ENCODE peak calls at places on chromosomes 3 and 15, in seven cellular contexts. H is DND-41, I is tibial artery, P is neural progenitor cell, S is right atrium auricular region, C is MM.1S, J is spleen. K is an unnamed sample. For H3K36me3, the result is how much of the 10 kb centered on the place peaks cover.

GRCh38 chr3:158768361-158768787 is 33.5 kb upstream of the MFSD1 start:
- DNase-seq in H (no peak), I (peak), P (peak), S (peak), C (no peak), J (no peak), K (no peak)

GRCh38 chr3:9933561-9934234 is at the start of gene CRELD1:
- DNase-seq in H (peak), I (peak), P (peak), S (peak), C (peak), J (peak), K (peak)

GRCh38 chr3:123028233-123028828 is 768 bp upstream of the SEMA5B start:
- DNase-seq in H (peak), I (peak), P (peak), S (no peak), C (peak), J (no peak), K (peak)

GRCh38 chr3:70824785-70825184 is 512.3 kb upstream of the MDFIC2 start:
- DNase-seq in H (no peak), I (no peak), P (no peak), S (no peak), C (no peak), J (no peak), K (no peak)

GRCh38 chr15:83747050-83747717 is 93.3 kb downstream of the ADAMTSL3 start:
- DNase-seq in H (no peak), I (peak), P (peak), S (peak), C (peak), J (no peak), K (no peak)

GRCh38 chr15:70066422-70066821 is 31.3 kb downstream of the TLE3 start:
- DNase-seq in H (no peak), I (no peak), P (no peak), S (no peak), C (no peak), J (no peak), K (no peak)

GRCh38 chr3:95911767-95912166 is 902.6 kb upstream of the EPHA6 start:
- DNase-seq in H (no peak), I (no peak), P (no peak), S (no peak), C (no peak), J (no peak), K (no peak)

GRCh38 chr3:127798716-127799115 is 23.6 kb downstream of the MGLL start:
- DNase-seq in H (no peak), I (no peak), P (no peak), S (no peak), C (no peak), J (peak), K (no peak)

GRCh38 chr15:78642341-78642740 is 1.3 kb upstream of the CHRNB4 start:
- DNase-seq in H (no peak), I (no peak), P (no peak), S (no peak), C (no peak), J (no peak), K (no peak)

GRCh38 chr3:134974621-134975020 is 179.6 kb downstream of the EPHB1 start:
- DNase-seq in H (no peak), I (no peak), P (no peak), S (no peak), C (no peak), J (no peak), K (no peak)

GRCh38 chr3:57696861-57697321 is 4.0 kb upstream of the DENND6A start:
- DNase-seq in H (no peak), I (no peak), P (no peak), S (no peak), C (no peak), J (no peak), K (no peak)

GRCh38 chr15:52140646-52141045 is 28.1 kb upstream of the BCL2L10 start:
- DNase-seq in H (no peak), I (no peak), P (no peak), S (no peak), C (no peak), J (no peak), K (no peak)

GRCh38 chr3:127542441-127542952 is 48.0 kb downstream of the TPRA1 start:
- DNase-seq in H (no peak), I (no peak), P (no peak), S (no peak), C (no peak), J (no peak), K (no peak)

GRCh38 chr3:52401551-52401950 is 43.4 kb downstream of the SEMA3G start:
- DNase-seq in H (no peak), I (no peak), P (no peak), S (no peak), C (no peak), J (peak), K (no peak)

GRCh38 chr3:15754047-15754446 is 43.7 kb downstream of the ANKRD28 start:
- DNase-seq in H (no peak), I (no peak), P (no peak), S (no peak), C (no peak), J (no peak), K (no peak)

GRCh38 chr15:74208901-74209559 is 6.4 kb upstream of the STRA6 start:
- DNase-seq in H (peak), I (no peak), P (peak), S (no peak), C (no peak), J (no peak), K (no peak)

GRCh38 chr15:82536409-82537350 is 3.6 kb downstream of the RPS17 start:
- DNase-seq in H (no peak), I (no peak), P (no peak), S (no peak), C (no peak), J (no peak), K (no peak)

GRCh38 chr3:31974454-31974853 is 6.6 kb downstream of the OSBPL10 start:
- DNase-seq in H (no peak), I (no peak), P (no peak), S (no peak), C (no peak), J (no peak), K (no peak)

GRCh38 chr3:190516416-190516815 is 2.5 kb downstream of the IL1RAP start:
- DNase-seq in H (no peak), I (no peak), P (no peak), S (no peak), C (no peak), J (no peak), K (no peak)

GRCh38 chr3:105364113-105364512 is 2.6 kb upstream of the ALCAM start:
- DNase-seq in H (no peak), I (no peak), P (no peak), S (no peak), C (no peak), J (no peak), K (no peak)

GRCh38 chr15:44595246-44595645 is 58.3 kb downstream of the EIF3J start:
- DNase-seq in H (no peak), I (no peak), P (no peak), S (no peak), C (no peak), J (no peak), K (no peak)
- H3K36me3 ChIP-seq in H (half or more), I (half or more), P (under half), S (half or more), C (under half), J (half or more), K (half or more)

GRCh38 chr3:48558446-48559134 is 2.0 kb upstream of the PFKFB4 start:
- DNase-seq in H (no peak), I (peak), P (no peak), S (peak), C (no peak), J (peak), K (no peak)

GRCh38 chr3:48555231-48555948 is 1.2 kb downstream of the PFKFB4 start:
- DNase-seq in H (no peak), I (no peak), P (no peak), S (no peak), C (no peak), J (peak), K (no peak)

GRCh38 chr3:48555949-48556795 is 431 bp downstream of the PFKFB4 start:
- DNase-seq in H (no peak), I (peak), P (no peak), S (no peak), C (no peak), J (no peak), K (no peak)

GRCh38 chr3:48553886-48554845 is 2.4 kb downstream of the PFKFB4 start:
- DNase-seq in H (no peak), I (no peak), P (no peak), S (no peak), C (no peak), J (peak), K (no peak)

DNA sequence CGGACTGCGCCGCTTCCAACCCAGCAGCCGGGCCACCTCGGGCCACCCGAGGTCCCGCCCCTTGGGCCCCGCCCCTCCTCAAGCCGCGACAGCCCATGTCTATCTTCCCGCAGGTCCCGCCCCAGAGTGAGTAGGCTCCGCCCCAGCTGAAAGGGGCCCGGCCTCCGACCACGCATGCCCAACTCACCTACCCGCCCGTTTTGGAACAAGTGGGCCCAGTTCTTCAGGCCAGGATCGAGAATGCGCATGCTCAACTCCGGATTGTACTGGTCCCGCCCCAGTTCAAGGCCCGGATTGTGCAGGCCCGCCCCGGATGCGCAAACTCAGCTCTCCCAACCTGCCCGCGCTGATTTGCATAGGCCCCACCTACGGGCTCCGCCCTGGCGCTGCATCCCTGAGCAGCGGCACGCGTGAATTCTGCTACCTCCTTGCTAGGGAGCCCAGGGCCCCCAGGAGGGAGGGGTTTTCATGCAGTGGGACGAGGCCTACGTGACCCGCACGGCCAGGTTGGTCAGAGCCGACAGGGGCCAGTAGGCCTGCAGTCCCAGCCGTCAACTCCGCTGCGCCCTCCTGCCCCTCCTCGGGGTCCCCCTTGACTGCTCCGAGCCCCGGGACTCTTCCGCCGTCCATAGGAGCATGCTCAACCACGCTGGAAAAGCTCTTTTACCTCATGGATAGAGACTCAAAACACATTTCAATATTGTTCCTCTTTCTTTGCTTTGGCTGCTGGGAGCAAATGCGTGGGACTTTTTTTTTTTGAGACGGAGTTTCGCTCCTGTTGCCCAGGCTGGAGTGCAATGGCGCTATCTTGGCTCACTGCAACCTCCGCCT is at the start of gene PFKFB4:
- DNase-seq in H (peak), I (peak), P (peak), S (peak), C (peak), J (peak), K (peak)
- H3K27ac ChIP-seq in H (peak), I (peak), P (peak), S (peak), C (peak), J (peak), K (peak)

GRCh38 chr3:138284079-138284478 is 45.6 kb downstream of the NME9 start:
- DNase-seq in H (no peak), I (no peak), P (no peak), S (no peak), C (no peak), J (no peak), K (no peak)

GRCh38 chr3:138289701-138290100 is 40.0 kb downstream of the NME9 start:
- DNase-seq in H (no peak), I (no peak), P (no peak), S (no peak), C (no peak), J (no peak), K (no peak)

GRCh38 chr3:138284957-138285477 is 44.6 kb downstream of the NME9 start:
- DNase-seq in H (no peak), I (no peak), P (no peak), S (no peak), C (no peak), J (no peak), K (no peak)

DNA sequence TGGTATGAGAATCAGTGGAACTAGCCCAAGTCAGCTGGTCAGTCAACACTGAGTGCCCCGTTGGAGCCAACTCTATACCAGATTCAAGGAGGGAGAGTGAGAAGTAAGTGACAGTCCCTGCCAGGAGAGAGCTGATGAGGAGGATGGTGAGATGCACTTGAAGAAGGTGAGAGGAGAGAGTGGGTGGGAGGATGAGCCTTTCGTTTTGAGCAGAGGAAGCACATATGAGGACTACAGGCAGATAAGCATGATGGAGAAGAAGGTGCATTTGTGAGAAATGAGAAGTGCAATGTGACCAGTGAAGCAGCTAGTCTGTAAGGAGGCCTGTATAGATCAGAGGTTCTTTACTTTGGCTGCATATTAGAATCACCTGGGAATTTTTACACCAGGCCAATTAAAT is 40.4 kb downstream of the NME9 start:
- DNase-seq in H (no peak), I (no peak), P (no peak), S (no peak), C (no peak), J (no peak), K (no peak)
- H3K36me3 ChIP-seq in H (half or more), I (half or more), P (under half), S (half or more), C (under half), J (half or more), K (under half)

GRCh38 chr15:67838789-67839332 is 984 bp downstream of the RNU6-1 start:
- DNase-seq in H (no peak), I (peak), P (peak), S (peak), C (no peak), J (peak), K (no peak)
- H3K27ac ChIP-seq in H (peak), I (peak), P (no peak), S (peak), C (peak), J (peak), K (peak)

GRCh38 chr15:50929062-50929461 is 20.6 kb downstream of the AP4E1 start:
- DNase-seq in H (no peak), I (no peak), P (no peak), S (no peak), C (no peak), J (no peak), K (no peak)
- H3K36me3 ChIP-seq in H (under half), I (half or more), P (under half), S (half or more), C (under half), J (under half), K (half or more)

GRCh38 chr3:44555753-44556152 is 760 bp downstream of the ZKSCAN7 start:
- DNase-seq in H (peak), I (no peak), P (no peak), S (no peak), C (no peak), J (no peak), K (no peak)

GRCh38 chr3:44554626-44555592 is at the start of gene ZKSCAN7:
- DNase-seq in H (peak), I (peak), P (peak), S (peak), C (no peak), J (peak), K (peak)

GRCh38 chr3:44562147-44562546 is 7.2 kb downstream of the ZKSCAN7 start:
- DNase-seq in H (no peak), I (no peak), P (no peak), S (no peak), C (no peak), J (no peak), K (no peak)

GRCh38 chr3:44561076-44561475 is 6.1 kb downstream of the ZKSCAN7 start:
- DNase-seq in H (no peak), I (no peak), P (no peak), S (no peak), C (no peak), J (no peak), K (no peak)

DNA sequence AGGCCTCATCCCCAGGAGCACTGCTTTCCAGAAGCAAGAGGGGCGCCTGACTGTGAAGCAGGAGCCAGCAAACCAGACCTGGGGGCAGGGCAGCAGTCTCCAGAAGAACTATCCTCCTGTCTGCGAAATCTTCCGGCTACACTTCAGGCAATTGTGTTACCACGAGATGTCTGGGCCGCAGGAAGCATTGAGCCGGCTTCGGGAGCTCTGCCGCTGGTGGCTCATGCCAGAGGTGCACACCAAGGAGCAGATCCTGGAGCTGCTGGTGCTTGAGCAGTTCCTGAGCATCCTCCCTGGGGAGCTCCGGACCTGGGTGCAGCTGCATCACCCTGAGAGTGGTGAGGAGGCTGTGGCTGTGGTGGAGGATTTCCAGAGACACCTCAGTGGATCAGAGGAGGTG is 2.1 kb downstream of the ZKSCAN7 start:
- DNase-seq in H (no peak), I (no peak), P (no peak), S (no peak), C (no peak), J (no peak), K (no peak)
- H3K27ac ChIP-seq in H (no peak), I (no peak), P (no peak), S (no peak), C (no peak), J (no peak), K (no peak)

GRCh38 chr3:119220198-119220597 is 20.5 kb downstream of the B4GALT4 start:
- DNase-seq in H (no peak), I (no peak), P (no peak), S (no peak), C (no peak), J (no peak), K (no peak)
- H3K36me3 ChIP-seq in H (half or more), I (half or more), P (under half), S (half or more), C (under half), J (half or more), K (under half)

DNA sequence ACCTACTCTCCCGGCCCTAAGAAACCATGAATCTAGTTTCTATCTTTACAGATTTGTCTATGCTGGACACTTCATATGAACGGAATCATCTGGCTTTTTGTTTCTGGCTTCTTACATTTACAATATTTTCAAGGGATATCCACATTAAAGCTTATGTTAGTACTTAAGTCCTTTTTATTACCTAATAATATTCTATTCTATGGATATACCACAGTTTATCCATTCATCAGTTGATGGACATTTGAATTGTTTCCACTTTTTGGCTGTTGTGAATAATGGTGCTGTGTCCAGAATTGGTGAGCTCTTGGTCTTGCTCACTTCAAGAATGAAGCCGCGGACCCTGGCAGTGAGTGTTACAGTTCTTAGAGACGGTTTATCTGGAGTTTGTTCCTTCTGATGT is 42.6 kb downstream of the ARHGAP31 start:
- DNase-seq in H (no peak), I (no peak), P (no peak), S (no peak), C (no peak), J (no peak), K (no peak)
- H3K27ac ChIP-seq in H (no peak), I (no peak), P (no peak), S (no peak), C (no peak), J (no peak), K (no peak)